ENCODE peak calls at places on chromosomes 5 and 9, in seven cellular contexts. One of them, this sample, is unnamed.

GRCh38 chr9:126293522-126293889 is 33.1 kb upstream of the MVB12B start:
- DNase-seq in cardiac muscle cell: no peak
- DNase-seq in hypothalamus: no peak
- DNase-seq in NCI-H2081: no peak
- DNase-seq in AG04450: no peak
- DNase-seq in C1 segment of cervical spinal cord: no peak
- DNase-seq in ELR: no peak
- DNase-seq in this sample: no peak

GRCh38 chr5:76831108-76831447 is 12.2 kb downstream of the F2RL1 start:
- DNase-seq in cardiac muscle cell: no peak
- DNase-seq in hypothalamus: no peak
- DNase-seq in NCI-H2081: no peak
- DNase-seq in AG04450: no peak
- DNase-seq in C1 segment of cervical spinal cord: no peak
- DNase-seq in ELR: peak
- DNase-seq in this sample: no peak

GRCh38 chr9:92770005-92770995 is 5.7 kb upstream of the BICD2 start:
- DNase-seq in cardiac muscle cell: no peak
- DNase-seq in hypothalamus: no peak
- DNase-seq in NCI-H2081: peak
- DNase-seq in AG04450: no peak
- DNase-seq in C1 segment of cervical spinal cord: no peak
- DNase-seq in ELR: no peak
- DNase-seq in this sample: no peak

GRCh38 chr9:94153905-94154304 is 69.6 kb downstream of the PTPDC1 start:
- DNase-seq in cardiac muscle cell: no peak
- DNase-seq in hypothalamus: no peak
- DNase-seq in NCI-H2081: no peak
- DNase-seq in AG04450: no peak
- DNase-seq in C1 segment of cervical spinal cord: no peak
- DNase-seq in ELR: no peak
- DNase-seq in this sample: no peak

GRCh38 chr5:135934939-135935338 is 19.8 kb downstream of the LECT2 start:
- DNase-seq in cardiac muscle cell: peak
- DNase-seq in hypothalamus: no peak
- DNase-seq in NCI-H2081: no peak
- DNase-seq in AG04450: peak
- DNase-seq in C1 segment of cervical spinal cord: no peak
- DNase-seq in ELR: no peak
- DNase-seq in this sample: no peak

GRCh38 chr9:127629468-127630081 is 17.5 kb downstream of the STXBP1 start:
- DNase-seq in cardiac muscle cell: no peak
- DNase-seq in hypothalamus: no peak
- DNase-seq in NCI-H2081: no peak
- DNase-seq in AG04450: no peak
- DNase-seq in C1 segment of cervical spinal cord: no peak
- DNase-seq in ELR: peak
- DNase-seq in this sample: no peak

GRCh38 chr9:117707561-117707960 is 3.4 kb downstream of the TLR4 start:
- DNase-seq in cardiac muscle cell: no peak
- DNase-seq in hypothalamus: no peak
- DNase-seq in NCI-H2081: no peak
- DNase-seq in AG04450: no peak
- DNase-seq in C1 segment of cervical spinal cord: no peak
- DNase-seq in ELR: no peak
- DNase-seq in this sample: no peak

GRCh38 chr5:100691085-100691484 is 155.9 kb downstream of the FAM174A start:
- DNase-seq in cardiac muscle cell: no peak
- DNase-seq in hypothalamus: no peak
- DNase-seq in NCI-H2081: no peak
- DNase-seq in AG04450: no peak
- DNase-seq in C1 segment of cervical spinal cord: no peak
- DNase-seq in ELR: no peak
- DNase-seq in this sample: no peak

GRCh38 chr9:105444130-105444529 is 3.7 kb upstream of the FSD1L start:
- DNase-seq in cardiac muscle cell: no peak
- DNase-seq in hypothalamus: no peak
- DNase-seq in NCI-H2081: no peak
- DNase-seq in AG04450: no peak
- DNase-seq in C1 segment of cervical spinal cord: no peak
- DNase-seq in ELR: peak
- DNase-seq in this sample: no peak

GRCh38 chr5:119829341-119829740 is 200.0 kb downstream of the FAM170A start:
- DNase-seq in cardiac muscle cell: no peak
- DNase-seq in hypothalamus: no peak
- DNase-seq in NCI-H2081: no peak
- DNase-seq in AG04450: no peak
- DNase-seq in C1 segment of cervical spinal cord: no peak
- DNase-seq in ELR: no peak
- DNase-seq in this sample: no peak

This sample was measured in CD8-positive, alpha-beta T cell.